ENCODE peak calls at places on chromosomes 13 and 19, in six cellular contexts. P is thoracic aorta, Y is brain microvascular endothelial cell, H is astrocyte of the spinal cord, I is PC-9, Z is choroid plexus epithelial cell. L is an unnamed sample.
A peak's percentile ranks its signal among the peaks of the same experiment; 100 is the strongest.

GRCh38 chr19:14480695-14481069 is 5.5 kb upstream of the PTGER1 start:
- DNase-seq in Z (peak; percentile 42), I (no peak), H (peak; percentile 50), Y (peak; percentile 38), P (no peak), L (no peak)

GRCh38 chr19:4499855-4500254 is 18.4 kb downstream of the PLIN4 start:
- DNase-seq in Y (no peak), I (no peak), Z (no peak), H (no peak), P (no peak), L (no peak)

GRCh38 chr13:77946522-77946921 is 27.9 kb upstream of the EDNRB start:
- DNase-seq in P (no peak), I (no peak), Y (no peak), Z (no peak), H (no peak), L (no peak)

GRCh38 chr13:112245959-112246358 is 130.2 kb upstream of the SPACA7 start:
- DNase-seq in P (no peak), Z (no peak), I (no peak), H (no peak), Y (no peak), L (no peak)

GRCh38 chr13:94268661-94269060 is 210.8 kb downstream of the DCT start:
- DNase-seq in H (peak; percentile 19), Y (peak; percentile 35), P (no peak), Z (peak; percentile 33), I (no peak), L (no peak)

GRCh38 chr13:31175847-31176536 is 14.3 kb upstream of the HSPH1 start:
- DNase-seq in I (no peak), Y (no peak), H (no peak), Z (no peak), P (no peak), L (no peak)

GRCh38 chr19:34179066-34179465 is 6.8 kb downstream of the LSM14A start:
- DNase-seq in P (no peak), I (no peak), Y (no peak), Z (no peak), H (no peak), L (no peak)

GRCh38 chr13:95564948-95565347 is 12.4 kb downstream of the CLDN10 start:
- DNase-seq in Y (no peak), Z (peak; percentile 63), P (no peak), H (peak; percentile 62), I (no peak), L (peak; percentile 58)

GRCh38 chr19:45814851-45815481 is at the start of gene RSPH6A:
- DNase-seq in I (no peak), H (no peak), Y (no peak), Z (no peak), P (no peak), L (no peak)

GRCh38 chr19:8302357-8302691 is 5.8 kb downstream of the CD320 start:
- DNase-seq in I (no peak), P (no peak), Y (no peak), Z (peak; percentile 20), H (no peak), L (no peak)

GRCh38 chr19:38841787-38842438 is 7.9 kb downstream of the HNRNPL start:
- DNase-seq in Y (no peak), I (no peak), P (no peak), H (no peak), Z (no peak), L (no peak)

GRCh38 chr19:40054632-40055031 is 1.4 kb downstream of the ZNF780B start:
- DNase-seq in Y (no peak), I (no peak), H (no peak), Z (no peak), P (no peak), L (no peak)

GRCh38 chr19:32890326-32890725 is 20.8 kb upstream of the SLC7A9 start:
- DNase-seq in H (no peak), Y (no peak), I (no peak), Z (no peak), P (no peak), L (no peak)

GRCh38 chr13:32491028-32491427 is 47.6 kb downstream of the N4BP2L2 start:
- DNase-seq in P (no peak), I (no peak), Z (no peak), H (no peak), Y (no peak), L (no peak)

GRCh38 chr13:29849071-29849541 is 1.3 kb downstream of the UBL3 start:
- DNase-seq in P (no peak), Z (peak; percentile 26), Y (peak; percentile 17), I (no peak), H (no peak), L (peak; percentile 43)

DNA sequence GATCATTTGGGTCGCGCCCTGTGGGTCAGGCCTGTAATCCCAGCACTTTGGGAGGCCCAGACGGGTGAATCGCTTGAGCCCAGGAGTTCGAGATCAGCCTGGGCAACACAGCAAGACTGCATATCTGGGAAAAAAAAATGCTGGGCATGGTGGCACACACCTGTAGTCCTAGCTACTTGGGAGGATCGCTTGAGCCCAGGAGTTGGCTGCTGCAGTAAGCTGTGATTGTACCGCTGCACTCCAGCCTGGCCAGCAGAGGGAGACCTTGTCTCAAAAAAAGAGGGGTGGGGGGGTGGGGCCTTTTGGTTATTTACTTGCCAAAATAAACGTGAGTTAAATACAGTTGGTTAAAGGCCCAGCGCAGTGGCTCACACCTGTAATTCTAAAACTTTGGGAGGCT is 9.8 kb upstream of the ZNF544 start:
- DNase-seq in Y (no peak), P (no peak), I (peak; percentile 29), H (no peak), Z (peak; percentile 34), L (no peak)
- TF ChIP-seq CTCF in Y (peak; percentile 29), P (no peak), I (peak; percentile 59), H (no peak), Z (peak; percentile 24), L (no peak)

GRCh38 chr19:37172368-37173366 is at the start of gene ZNF585A:
- DNase-seq in P (peak; percentile 83), I (peak; percentile 90), Z (peak; percentile 99), Y (peak; percentile 97), H (peak; percentile 97), L (peak; percentile 98)
- TF ChIP-seq CTCF in P (no peak), I (no peak), Z (peak; percentile 50), Y (peak; percentile 53), H (peak; percentile 38), L (peak; percentile 31)

GRCh38 chr19:10691883-10692282 is 9.4 kb upstream of the QTRT1 start:
- DNase-seq in H (no peak), I (no peak), P (no peak), Y (no peak), Z (no peak), L (no peak)

GRCh38 chr19:10691178-10691881 is 9.9 kb upstream of the QTRT1 start:
- DNase-seq in Y (no peak), H (no peak), P (no peak), I (no peak), Z (no peak), L (no peak)

GRCh38 chr19:10692673-10693264 is 8.5 kb upstream of the QTRT1 start:
- DNase-seq in H (no peak), P (no peak), Z (no peak), I (no peak), Y (no peak), L (no peak)

GRCh38 chr19:10695401-10696398 is 5.5 kb upstream of the QTRT1 start:
- DNase-seq in H (peak; percentile 93), I (peak; percentile 91), Y (peak; percentile 94), P (peak; percentile 72), Z (peak; percentile 97), L (peak; percentile 93)

GRCh38 chr19:10694706-10695105 is 6.5 kb upstream of the QTRT1 start:
- DNase-seq in H (no peak), P (no peak), I (no peak), Z (no peak), Y (no peak), L (no peak)
- TF ChIP-seq CTCF in H (no peak), P (no peak), I (no peak), Z (no peak), Y (no peak), L (no peak)

DNA sequence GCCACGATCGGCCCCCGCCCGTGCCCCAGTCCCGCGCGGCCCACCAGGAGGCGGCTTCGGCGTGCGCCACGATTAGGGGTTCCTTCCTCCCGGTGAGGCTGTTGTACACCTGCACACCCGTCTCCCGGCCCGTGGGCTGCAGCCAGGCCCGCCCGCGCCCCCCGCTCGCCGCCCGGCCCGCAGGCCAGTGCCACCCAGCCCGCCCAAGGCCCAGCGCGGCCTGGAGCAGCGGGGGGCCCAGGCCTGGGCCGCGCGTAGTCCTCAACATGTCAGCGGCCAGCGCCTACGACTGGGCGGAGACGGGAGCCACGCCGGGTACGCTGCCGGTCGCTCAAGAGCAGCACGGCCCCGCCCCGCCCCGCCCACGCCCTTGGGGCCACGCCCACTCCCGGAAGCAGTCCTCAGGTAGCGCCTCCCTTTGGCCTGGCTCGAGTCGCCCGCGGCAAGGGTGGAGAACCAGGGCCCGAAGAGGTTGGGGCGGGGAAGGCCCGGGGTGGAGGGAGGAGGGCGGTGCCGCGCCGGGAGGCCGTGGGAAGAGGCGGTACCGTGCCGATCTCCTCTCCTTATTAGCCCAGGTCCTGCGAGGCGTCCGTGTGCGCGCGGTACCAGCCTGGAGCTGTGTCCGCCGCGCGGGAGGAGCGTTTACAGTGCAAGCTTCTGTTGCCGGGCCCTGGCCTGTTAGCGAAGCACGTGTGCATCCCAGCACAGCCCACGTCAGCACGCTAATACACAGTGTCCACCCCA is at the start of gene CARS2:
- DNase-seq in I (peak; percentile 96), P (peak; percentile 90), Z (peak; percentile 98), H (peak; percentile 97), Y (peak; percentile 93), L (peak; percentile 97)
- TF ChIP-seq CTCF in I (no peak), P (no peak), Z (peak; percentile 16), H (no peak), Y (peak; percentile 16), L (no peak)

DNA sequence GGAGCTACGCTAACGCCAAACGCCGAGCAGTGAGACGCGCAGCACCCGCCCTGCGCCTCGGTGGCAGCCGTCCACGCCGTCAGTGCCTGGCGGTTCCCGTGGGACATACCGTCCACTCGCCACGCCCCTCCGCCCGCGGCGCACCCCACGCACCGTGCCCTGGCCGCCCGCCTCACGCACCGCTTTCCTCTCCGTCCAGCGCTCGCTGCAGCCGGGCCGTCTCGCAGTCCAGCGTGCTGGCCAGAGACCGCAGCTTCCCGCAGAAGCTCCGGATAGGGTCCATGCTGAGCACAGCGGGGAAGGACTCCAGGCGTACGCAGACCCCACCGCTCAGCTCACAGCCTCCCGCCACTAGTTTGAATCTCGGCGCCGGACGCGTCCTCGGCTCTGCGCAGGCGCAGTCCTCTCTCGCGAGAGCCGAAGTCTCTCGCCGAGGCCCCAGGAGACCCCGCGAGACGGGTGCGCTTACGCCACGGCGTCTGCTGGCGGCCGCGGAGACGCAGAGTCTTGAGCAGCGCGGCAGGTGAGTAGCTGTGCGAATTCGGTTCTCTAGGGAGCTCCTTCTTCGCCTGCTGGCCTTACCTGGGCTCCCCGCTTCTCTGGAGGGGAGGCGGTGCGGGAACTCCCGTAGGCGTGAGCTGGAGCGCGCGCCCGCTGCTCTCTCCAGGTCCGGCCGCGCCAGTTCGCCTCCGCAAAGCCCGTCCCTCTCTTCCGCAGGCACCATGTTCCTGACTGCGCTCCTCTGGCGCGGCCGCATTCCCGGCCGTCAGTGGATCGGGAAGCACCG is at the start of the genes MRPL57 and SKA3:
- DNase-seq in I (peak; percentile 91), Z (peak; percentile 96), P (peak; percentile 49), H (peak; percentile 93), Y (peak; percentile 86), L (peak; percentile 89)
- TF ChIP-seq CTCF in I (no peak), Z (no peak), P (no peak), H (no peak), Y (peak; percentile 4), L (no peak)

DNA sequence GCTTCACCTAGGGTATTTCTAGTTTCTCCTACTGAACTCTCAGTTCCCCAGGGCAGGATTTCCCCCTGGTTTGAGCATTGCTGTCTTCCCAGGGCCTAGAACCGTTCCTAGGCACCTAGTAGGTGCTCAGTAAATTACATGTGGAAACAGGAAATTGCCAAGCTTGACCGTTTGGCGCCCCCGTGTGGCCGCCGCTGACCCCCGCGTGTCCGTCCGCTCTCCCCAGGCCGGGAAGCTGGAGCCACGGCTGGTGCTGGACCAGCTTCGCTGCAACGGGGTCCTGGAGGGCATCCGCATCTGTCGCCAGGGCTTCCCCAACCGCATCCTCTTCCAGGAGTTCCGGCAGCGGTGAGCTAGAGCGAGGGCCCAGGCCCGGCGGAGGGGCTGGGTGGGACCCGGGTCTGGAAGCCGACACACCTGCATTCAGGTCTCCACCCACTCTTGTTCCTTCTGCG is 55.5 kb downstream of the MYH14 start:
- DNase-seq in P (no peak), H (no peak), Z (no peak), I (peak; percentile 37), Y (no peak), L (no peak)
- TF ChIP-seq CTCF in P (peak; percentile 38), H (peak; percentile 31), Z (no peak), I (peak; percentile 95), Y (peak; percentile 41), L (no peak)

L was measured in foreskin fibroblast.